ENCODE peak calls at places on chromosomes 12 and 14, in ten cellular contexts. V is nephron progenitor cell, A is frontal cortex, F is T-helper 9 cell, M is GM13976, B is C1 segment of cervical spinal cord, E is NCI-H1092 treated with DMSO at 0.1 percent for 48 hours, I is IMR-90, L is GM03348, J is anterior cingulate cortex. Y is an unnamed sample.

GRCh38 chr12:66074561-66074960 is 56.0 kb downstream of the LLPH start:
- DNase-seq in V (no peak), A (no peak), F (no peak), M (no peak), B (no peak), E (no peak), I (peak; percentile 79), L (no peak), J (no peak), Y (no peak)

GRCh38 chr14:101056446-101056845 is 152.9 kb upstream of the RTL1 start:
- DNase-seq in V (no peak), A (no peak), F (no peak), M (no peak), B (no peak), E (no peak), I (peak; percentile 47), L (no peak), J (no peak), Y (no peak)

GRCh38 chr14:104702673-104703072 is 13.3 kb downstream of the INF2 start:
- DNase-seq in V (no peak), A (no peak), F (no peak), M (no peak), B (peak; percentile 44), E (no peak), I (no peak), L (no peak), J (no peak), Y (no peak)

GRCh38 chr12:18578191-18578590 is 159.6 kb downstream of the PLCZ1 start:
- DNase-seq in V (no peak), A (no peak), F (no peak), M (no peak), B (no peak), E (no peak), I (peak; percentile 59), L (peak; percentile 41), J (no peak), Y (no peak)

GRCh38 chr14:65631040-65631439 is 218.5 kb downstream of the FUT8 start:
- DNase-seq in V (no peak), A (no peak), F (no peak), M (no peak), B (no peak), E (no peak), I (no peak), L (no peak), J (no peak), Y (no peak)

GRCh38 chr12:106044773-106045172 is 94.0 kb downstream of the NUAK1 start:
- DNase-seq in V (no peak), A (no peak), F (no peak), M (no peak), B (no peak), E (no peak), I (peak; percentile 62), L (peak; percentile 12), J (no peak), Y (no peak)

GRCh38 chr12:104522985-104523719 is 66.4 kb downstream of the CHST11 start:
- DNase-seq in V (no peak), A (no peak), F (no peak), M (no peak), B (no peak), E (no peak), I (no peak), L (peak; percentile 32), J (no peak), Y (no peak)

GRCh38 chr12:14422516-14423230 is 57.2 kb downstream of the ATF7IP start:
- DNase-seq in V (no peak), A (no peak), F (no peak), M (no peak), B (no peak), E (no peak), I (no peak), L (no peak), J (no peak), Y (no peak)

GRCh38 chr12:20280515-20280914 is 87.8 kb upstream of the PDE3A start:
- DNase-seq in V (no peak), A (no peak), F (no peak), M (no peak), B (no peak), E (no peak), I (no peak), L (no peak), J (no peak), Y (no peak)

GRCh38 chr12:79275631-79276030 is 411.1 kb downstream of the SYT1 start:
- DNase-seq in V (no peak), A (no peak), F (no peak), M (no peak), B (no peak), E (no peak), I (peak; percentile 44), L (no peak), J (no peak), Y (no peak)

GRCh38 chr12:108689314-108690190 is 41.8 kb downstream of the CORO1C start:
- DNase-seq in V (no peak), A (no peak), F (no peak), M (no peak), B (peak; percentile 20), E (peak; percentile 21), I (peak; percentile 55), L (no peak), J (no peak), Y (no peak)

GRCh38 chr14:71725802-71726638 is 206.2 kb upstream of the RGS6 start:
- DNase-seq in V (no peak), A (no peak), F (no peak), M (no peak), B (no peak), E (no peak), I (peak; percentile 86), L (peak; percentile 78), J (no peak), Y (no peak)

GRCh38 chr12:117875652-117876491 is 92.9 kb downstream of the KSR2 start:
- DNase-seq in V (peak; percentile 87), A (no peak), F (peak; percentile 38), M (peak; percentile 69), B (peak; percentile 26), E (peak; percentile 76), I (peak; percentile 3), L (no peak), J (peak; percentile 73), Y (peak; percentile 65)

GRCh38 chr14:28771168-28771567 is 4.6 kb downstream of the FOXG1 start:
- DNase-seq in V (no peak), A (no peak), F (no peak), M (no peak), B (no peak), E (no peak), I (no peak), L (no peak), J (no peak), Y (no peak)

GRCh38 chr12:3323002-3323685 is 167.9 kb upstream of the PRMT8 start:
- DNase-seq in V (no peak), A (no peak), F (no peak), M (no peak), B (no peak), E (no peak), I (no peak), L (no peak), J (no peak), Y (no peak)

GRCh38 chr14:65958664-65959562 is 527.3 kb upstream of the CCDC196 start:
- DNase-seq in V (no peak), A (peak; percentile 30), F (no peak), M (peak; percentile 57), B (no peak), E (peak; percentile 69), I (peak; percentile 18), L (peak; percentile 66), J (no peak), Y (no peak)

GRCh38 chr12:88805692-88806091 is 225.4 kb upstream of the KITLG start:
- DNase-seq in V (no peak), A (no peak), F (no peak), M (no peak), B (no peak), E (no peak), I (no peak), L (peak; percentile 31), J (no peak), Y (no peak)

GRCh38 chr12:88834226-88834625 is 254.0 kb upstream of the KITLG start:
- DNase-seq in V (no peak), A (no peak), F (no peak), M (no peak), B (no peak), E (no peak), I (peak; percentile 50), L (no peak), J (no peak), Y (no peak)

GRCh38 chr14:103882503-103883262 is 35.3 kb upstream of the PPP1R13B start:
- DNase-seq in V (no peak), A (no peak), F (no peak), M (no peak), B (no peak), E (no peak), I (no peak), L (no peak), J (no peak), Y (no peak)

GRCh38 chr12:102849722-102850447 is 67.2 kb downstream of the PAH start:
- DNase-seq in V (no peak), A (no peak), F (no peak), M (no peak), B (no peak), E (no peak), I (no peak), L (no peak), J (no peak), Y (no peak)

GRCh38 chr12:94874986-94875312 is 128.5 kb downstream of the NDUFA12 start:
- DNase-seq in V (no peak), A (no peak), F (no peak), M (no peak), B (no peak), E (peak; percentile 25), I (no peak), L (no peak), J (no peak), Y (no peak)